ENCODE peak calls at places on chromosomes 4 and X, in eight cellular contexts. P, H, M, Y, T, F, I and O are unnamed samples.

GRCh38 chr4:8221476-8221875 is 22.4 kb downstream of the SH3TC1 start:
- DNase-seq in F (no peak), I (peak; percentile 77), P (no peak), M (no peak), T (peak; percentile 52), Y (peak; percentile 77), H (peak; percentile 63), O (no peak)

GRCh38 chr4:113776679-113777078 is 15.1 kb upstream of the CAMK2D start:
- DNase-seq in Y (no peak), P (no peak), I (no peak), H (no peak), M (no peak), F (no peak), T (no peak), O (no peak)

GRCh38 chrX:39688576-39689373 is 409.0 kb downstream of the BCOR start:
- DNase-seq in P (no peak), I (peak; percentile 61), Y (no peak), M (peak; percentile 73), H (peak; percentile 38), F (peak; percentile 51), T (no peak), O (peak; percentile 54)

GRCh38 chr4:7422098-7422897 is 12.4 kb downstream of the PSAPL1 start:
- DNase-seq in F (peak; percentile 2), Y (no peak), I (no peak), P (no peak), M (peak; percentile 8), T (no peak), H (no peak), O (no peak)

GRCh38 chr4:123477804-123478209 is 81.2 kb downstream of the SPRY1 start:
- DNase-seq in P (no peak), M (no peak), I (peak; percentile 41), H (peak; percentile 73), Y (peak; percentile 71), F (no peak), T (peak; percentile 84), O (no peak)

GRCh38 chr4:48591372-48591771 is 101.3 kb downstream of the ZAR1 start:
- DNase-seq in Y (no peak), I (no peak), F (no peak), M (no peak), T (no peak), P (no peak), H (no peak), O (no peak)

GRCh38 chr4:159673221-159673620 is 570.3 kb downstream of the RAPGEF2 start:
- DNase-seq in F (no peak), P (no peak), T (no peak), H (no peak), Y (no peak), I (no peak), M (no peak), O (no peak)

GRCh38 chr4:185582651-185583400 is 47.5 kb upstream of the PDLIM3 start:
- DNase-seq in Y (no peak), M (no peak), P (no peak), I (no peak), H (no peak), F (no peak), T (no peak), O (no peak)

GRCh38 chr4:119977546-119977945 is 89.1 kb downstream of the MAD2L1 start:
- DNase-seq in M (no peak), F (no peak), T (no peak), P (no peak), I (no peak), H (peak; percentile 4), Y (no peak), O (no peak)

GRCh38 chr4:112823141-112823540 is 186.2 kb downstream of the LARP7 start:
- DNase-seq in P (no peak), H (no peak), T (no peak), M (no peak), Y (no peak), F (no peak), I (no peak), O (no peak)

GRCh38 chr4:161577604-161578301 is 586.0 kb downstream of the FSTL5 start:
- DNase-seq in Y (no peak), T (no peak), F (no peak), I (peak; percentile 3), M (no peak), P (no peak), H (peak; percentile 60), O (no peak)

GRCh38 chrX:96147645-96148044 is 537.0 kb upstream of the DIAPH2 start:
- DNase-seq in F (no peak), M (no peak), I (no peak), T (no peak), H (peak; percentile 73), Y (no peak), P (no peak), O (no peak)

GRCh38 chr4:38654273-38654672 is 9.7 kb upstream of the KLF3 start:
- DNase-seq in F (no peak), H (no peak), P (no peak), Y (peak; percentile 76), T (peak; percentile 79), I (no peak), M (no peak), O (no peak)

GRCh38 chr4:165009493-165010227 is 22.1 kb upstream of the TRIM60 start:
- DNase-seq in T (no peak), P (no peak), I (no peak), Y (no peak), H (no peak), F (no peak), M (no peak), O (no peak)

GRCh38 chrX:100447563-100448397 is 37.7 kb upstream of the PCDH19 start:
- DNase-seq in F (peak; percentile 33), T (no peak), Y (no peak), I (peak; percentile 36), P (peak; percentile 31), M (peak; percentile 16), H (peak; percentile 11), O (peak; percentile 42)
- H3K4me3 ChIP-seq in F (no peak overlapping the region), T (no peak overlapping the region), Y (no peak overlapping the region), I (peak overlapping the region; percentile 40), P (no peak overlapping the region), M (peak overlapping the region; percentile 41), H (no peak overlapping the region), O (peak overlapping the region; percentile 33)

GRCh38 chr4:801436-802124 is 24.3 kb downstream of the CPLX1 start:
- DNase-seq in I (no peak), M (no peak), F (no peak), P (no peak), T (no peak), Y (no peak), H (no peak), O (no peak)

GRCh38 chr4:808860-809570 is 16.9 kb downstream of the CPLX1 start:
- DNase-seq in H (no peak), F (no peak), I (no peak), Y (no peak), T (no peak), P (no peak), M (no peak), O (no peak)

GRCh38 chr4:804804-805203 is 21.1 kb downstream of the CPLX1 start:
- DNase-seq in M (no peak), I (no peak), P (no peak), F (no peak), H (no peak), Y (no peak), T (no peak), O (no peak)

GRCh38 chr4:807792-808191 is 18.1 kb downstream of the CPLX1 start:
- DNase-seq in P (no peak), F (no peak), T (no peak), H (no peak), I (no peak), M (no peak), Y (no peak), O (no peak)

DNA sequence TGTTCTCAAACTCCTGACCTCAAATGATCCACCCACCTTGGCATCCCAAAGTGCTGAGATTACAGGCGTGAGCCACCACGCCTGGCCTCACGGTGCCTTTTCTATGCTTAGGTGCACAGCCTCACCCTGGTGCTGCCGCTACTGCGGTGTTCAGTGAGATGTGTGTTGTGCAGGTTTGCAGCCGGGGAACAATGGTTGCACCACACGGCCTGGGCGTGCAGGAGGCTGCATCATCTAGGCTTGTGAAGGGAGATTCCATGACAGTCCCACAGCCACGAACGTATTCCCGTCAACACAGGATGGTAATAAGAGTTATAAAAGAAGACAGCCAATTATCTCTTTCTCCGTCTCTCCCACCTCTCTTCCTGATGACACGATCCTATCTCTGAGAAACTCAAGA is 22.0 kb downstream of the CPLX1 start:
- DNase-seq in Y (no peak), M (no peak), F (no peak), T (no peak), P (no peak), I (no peak), H (no peak), O (no peak)
- H3K9me3 ChIP-seq in Y (no peaks in the 10 kb centered on the region), M (peaks cover 4% of the 10 kb centered on the region), F (no peaks in the 10 kb centered on the region), T (no peaks in the 10 kb centered on the region), P (no peaks in the 10 kb centered on the region), I (no peaks in the 10 kb centered on the region), H (no peaks in the 10 kb centered on the region), O (no peaks in the 10 kb centered on the region)

GRCh38 chr4:3232001-3232400 is 17.0 kb upstream of the MSANTD1 start:
- DNase-seq in H (no peak), I (no peak), F (no peak), P (no peak), T (no peak), M (no peak), Y (no peak), O (no peak)
- H3K36me3 ChIP-seq in H (peaks cover 31% of the 10 kb centered on the region), I (peaks cover 4% of the 10 kb centered on the region), F (peaks cover 92% of the 10 kb centered on the region), P (peaks cover 22% of the 10 kb centered on the region), T (peaks cover 53% of the 10 kb centered on the region), M (peaks cover 89% of the 10 kb centered on the region), Y (peaks cover 51% of the 10 kb centered on the region), O (peaks cover 4% of the 10 kb centered on the region)

GRCh38 chrX:154370882-154371770 is 3.3 kb downstream of the FLNA start:
- DNase-seq in P (peak; percentile 76), H (peak; percentile 93), T (peak; percentile 92), M (peak; percentile 95), Y (peak; percentile 92), F (peak; percentile 95), I (peak; percentile 96), O (peak; percentile 94)

GRCh38 chrX:154370300-154370881 is 4.0 kb downstream of the FLNA start:
- DNase-seq in P (no peak), Y (no peak), H (peak; percentile 47), M (peak; percentile 31), F (no peak), I (peak; percentile 61), T (no peak), O (peak; percentile 59)

GRCh38 chrX:154372612-154373022 is 1.8 kb downstream of the FLNA start:
- DNase-seq in Y (peak; percentile 66), F (no peak), I (peak; percentile 68), H (peak; percentile 41), M (no peak), T (no peak), P (no peak), O (no peak)

GRCh38 chrX:154373340-154374306 is 811 bp downstream of the FLNA start:
- DNase-seq in P (peak; percentile 78), T (no peak), M (peak; percentile 41), I (peak; percentile 76), H (peak; percentile 85), Y (no peak), F (peak; percentile 73), O (peak; percentile 74)

DNA sequence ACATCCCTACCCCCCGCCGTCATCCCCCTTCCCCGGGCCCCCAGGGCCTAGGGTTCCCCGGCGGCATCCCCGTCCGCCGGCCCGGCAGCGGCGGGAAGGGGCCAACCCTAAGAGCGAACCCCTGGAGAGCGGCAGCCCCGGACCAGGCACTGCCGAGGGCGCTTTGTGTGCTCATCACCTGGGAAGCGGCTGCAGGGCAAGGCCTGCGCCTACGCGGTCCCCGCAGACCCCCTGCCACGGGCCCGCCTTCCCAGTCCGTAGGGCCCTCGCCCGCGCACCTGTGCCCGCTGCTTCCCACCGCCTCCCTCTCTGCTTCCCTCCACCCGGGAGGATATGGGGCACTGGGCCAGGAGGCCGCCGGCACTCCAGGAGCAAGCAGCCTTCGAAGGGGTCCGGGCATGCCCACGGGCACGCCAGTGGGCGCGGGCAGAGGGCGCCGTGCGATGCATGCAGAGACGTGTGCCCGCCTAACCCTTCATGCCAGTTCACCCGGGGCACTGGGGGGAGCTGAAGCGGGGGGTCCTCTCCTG is 2.6 kb downstream of the FLNA start:
- DNase-seq in M (no peak), H (no peak), T (no peak), I (no peak), F (no peak), P (no peak), Y (no peak), O (no peak)
- H3K4me3 ChIP-seq in M (peak overlapping the region; percentile 87), H (peak overlapping the region; percentile 41), T (peak overlapping the region; percentile 37), I (peak overlapping the region; percentile 73), F (peak overlapping the region; percentile 78), P (no peak overlapping the region), Y (no peak overlapping the region), O (peak overlapping the region; percentile 81)